ENCODE peak calls at places on chromosomes 1 and 21, in five cellular contexts. X is fibroblast of lung, K is mammary epithelial cell, A is GM23248, M is HCT116. Q is an unnamed sample. For H3K36me3, the result is how much of the 10 kb centered on the place peaks cover.

GRCh38 chr1:212760126-212760823 is 31.3 kb downstream of the NSL1 start:
- DNase-seq in X (no peak), K (no peak), A (peak), M (no peak), Q (peak)

GRCh38 chr1:43979528-43980254 is 681 bp downstream of the B4GALT2 start:
- DNase-seq in X (peak), K (peak), A (peak), M (no peak), Q (peak)

GRCh38 chr1:42105025-42105424 is 48.2 kb upstream of the GUCA2B start:
- DNase-seq in X (no peak), K (no peak), A (no peak), M (no peak), Q (no peak)

GRCh38 chr1:235558783-235559182 is 54.5 kb upstream of the B3GALNT2 start:
- DNase-seq in X (no peak), K (no peak), A (no peak), M (no peak), Q (no peak)

GRCh38 chr1:201537966-201538617 is 835 bp upstream of the NAV1 start:
- DNase-seq in X (peak), K (no peak), A (peak), M (no peak), Q (peak)

GRCh38 chr1:81867235-81867634 is 66.5 kb downstream of the ADGRL2 start:
- DNase-seq in X (no peak), K (no peak), A (peak), M (no peak), Q (no peak)

GRCh38 chr1:75616436-75617433 is 5.8 kb upstream of the SLC44A5 start:
- DNase-seq in X (peak), K (no peak), A (peak), M (no peak), Q (no peak)

GRCh38 chr1:97105531-97105930 is 383.9 kb downstream of the PTBP2 start:
- DNase-seq in X (peak), K (no peak), A (no peak), M (no peak), Q (no peak)

GRCh38 chr21:41778974-41779600 is 12.2 kb upstream of the RIPK4 start:
- DNase-seq in X (no peak), K (no peak), A (no peak), M (no peak), Q (no peak)

GRCh38 chr21:28805885-28806284 is 186.8 kb downstream of the LTN1 start:
- DNase-seq in X (peak), K (no peak), A (peak), M (no peak), Q (no peak)

GRCh38 chr1:97500696-97501297 is 420.0 kb downstream of the DPYD start:
- DNase-seq in X (peak), K (no peak), A (peak), M (no peak), Q (no peak)

GRCh38 chr1:1974834-1975233 is 28.8 kb downstream of the CFAP74 start:
- DNase-seq in X (no peak), K (no peak), A (no peak), M (no peak), Q (no peak)

GRCh38 chr1:211359876-211360275 is 33.2 kb downstream of the TRAF5 start:
- DNase-seq in X (peak), K (peak), A (no peak), M (no peak), Q (no peak)

GRCh38 chr1:228401782-228402637 is 4.6 kb downstream of the TRIM11 start:
- DNase-seq in X (no peak), K (no peak), A (no peak), M (no peak), Q (no peak)
- H3K36me3 ChIP-seq in X (under half), K (under half), A (under half), M (under half), Q (under half)

GRCh38 chr1:172793823-172794222 is 134.9 kb downstream of the FASLG start:
- DNase-seq in X (no peak), K (no peak), A (no peak), M (no peak), Q (no peak)
- H2AFZ ChIP-seq in X (no peak), K (no peak), A (no peak), M (no peak), Q (no peak)

DNA sequence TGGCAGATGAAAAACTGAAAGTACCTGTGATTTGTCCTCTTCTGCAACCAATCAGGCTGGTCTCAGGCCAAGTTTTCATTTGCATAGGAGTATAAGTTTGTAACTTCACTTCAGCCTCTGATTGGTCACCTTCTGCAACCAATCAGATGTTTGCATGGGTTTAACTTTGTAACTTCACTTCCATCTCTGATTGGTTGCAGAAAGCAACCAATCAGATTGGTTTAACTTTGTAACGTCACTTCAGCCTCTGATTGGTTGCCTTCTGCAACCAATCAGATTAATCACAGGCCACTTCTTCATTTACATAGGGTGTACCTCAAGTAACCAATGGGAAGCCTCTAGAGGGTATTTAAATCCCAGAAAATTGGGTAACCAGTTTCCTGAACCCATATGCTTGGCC is 18.9 kb upstream of the TUT4 start:
- DNase-seq in X (peak), K (no peak), A (no peak), M (no peak), Q (peak)
- H3K4me2 ChIP-seq in X (peak), K (peak), A (no peak), M (no peak), Q (no peak)

GRCh38 chr1:45658171-45658570 is 28.2 kb downstream of the GPBP1L1 start:
- DNase-seq in X (no peak), K (no peak), A (no peak), M (no peak), Q (no peak)

GRCh38 chr1:45654540-45655280 is 30.9 kb upstream of the CCDC17 start:
- DNase-seq in X (no peak), K (peak), A (peak), M (no peak), Q (no peak)

GRCh38 chr1:45660336-45660735 is 26.0 kb downstream of the GPBP1L1 start:
- DNase-seq in X (no peak), K (no peak), A (no peak), M (no peak), Q (no peak)

GRCh38 chr1:45656573-45657226 is 29.6 kb downstream of the GPBP1L1 start:
- DNase-seq in X (no peak), K (no peak), A (no peak), M (no peak), Q (no peak)

GRCh38 chr1:45659222-45659621 is 27.1 kb downstream of the GPBP1L1 start:
- DNase-seq in X (no peak), K (no peak), A (no peak), M (no peak), Q (no peak)
- H3K36me3 ChIP-seq in X (under half), K (under half), A (half or more), M (under half), Q (half or more)

DNA sequence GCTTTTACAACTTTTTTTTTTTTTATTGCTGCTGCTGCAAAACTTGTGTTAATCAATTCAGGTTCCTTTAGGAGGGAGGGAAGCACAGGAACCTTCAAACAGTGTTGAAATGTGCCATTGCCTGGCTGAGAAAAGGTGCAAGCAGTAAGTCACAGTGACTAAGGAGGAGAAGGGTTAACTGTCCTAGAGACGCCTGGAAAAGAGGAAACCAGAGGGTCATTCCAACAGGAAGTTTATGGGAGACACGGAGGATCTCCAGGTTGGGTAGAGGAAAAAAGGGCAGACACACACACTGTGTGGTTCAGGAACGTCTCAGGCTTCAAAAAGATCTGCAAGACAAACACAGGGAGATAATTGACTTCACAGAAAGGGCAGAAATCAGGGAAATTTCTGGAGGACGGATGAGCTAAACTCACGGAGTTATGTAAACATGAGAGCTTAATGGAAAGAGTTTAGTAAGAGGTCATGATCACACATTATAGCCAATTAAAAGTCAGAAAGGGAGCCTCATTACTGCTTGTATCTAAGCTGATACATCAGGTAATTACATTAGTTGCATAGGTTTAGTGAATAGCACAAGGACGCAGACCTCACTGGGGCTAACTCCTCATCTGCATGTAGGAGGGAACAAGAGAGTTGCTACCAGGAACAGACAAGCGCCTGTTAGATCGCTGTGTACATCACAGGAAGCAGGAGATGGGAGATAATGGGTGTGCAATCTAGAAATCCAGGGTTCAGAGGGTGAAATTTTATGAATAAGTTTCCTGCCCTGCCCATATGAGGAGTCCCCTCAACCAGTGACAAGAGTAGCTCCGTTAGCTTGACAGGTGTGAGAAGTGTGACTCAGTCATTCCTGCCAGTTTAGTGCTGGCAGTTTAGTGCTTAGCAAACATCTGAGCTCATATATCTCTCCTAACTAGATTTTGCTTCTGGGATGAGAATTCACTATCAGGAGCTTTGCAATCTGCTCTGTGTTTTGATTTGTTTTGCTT is 96.6 kb upstream of the TNR start:
- DNase-seq in X (no peak), K (peak), A (no peak), M (no peak), Q (no peak)
- H2AFZ ChIP-seq in X (no peak), K (peak), A (no peak), M (no peak), Q (no peak)

GRCh38 chr1:37430074-37430985 is 44.0 kb upstream of the ZC3H12A start:
- DNase-seq in X (no peak), K (no peak), A (no peak), M (no peak), Q (no peak)
- H3K4me2 ChIP-seq in X (no peak), K (no peak), A (no peak), M (no peak), Q (no peak)

GRCh38 chr21:46344219-46344915 is 20.4 kb downstream of the PCNT start:
- DNase-seq in X (no peak), K (no peak), A (no peak), M (no peak), Q (no peak)
- H3K36me3 ChIP-seq in X (under half), K (under half), A (under half), M (under half), Q (under half)

GRCh38 chr1:233707906-233708292 is 94.0 kb downstream of the KCNK1 start:
- DNase-seq in X (no peak), K (no peak), A (no peak), M (no peak), Q (no peak)
- H2AFZ ChIP-seq in X (no peak), K (no peak), A (no peak), M (peak), Q (no peak)

GRCh38 chr1:85707990-85708825 is at the start of gene ZNHIT6:
- DNase-seq in X (peak), K (peak), A (peak), M (peak), Q (peak)
- H3K4me2 ChIP-seq in X (peak), K (peak), A (peak), M (peak), Q (peak)

Q was measured in Karpas-422.